ENCODE peak calls at places on chromosome 21, in four cellular contexts. D is T-helper 1 cell, E is 8988T, T is M059J. M is an unnamed sample.

GRCh38 chr21:36753556-36753955 is 54.6 kb downstream of the SIM2 start:
- DNase-seq in D (no peak), E (no peak), T (peak), M (peak)

GRCh38 chr21:46459356-46460112 is 843 bp downstream of the DIP2A start:
- DNase-seq in D (no peak), E (peak), T (peak), M (no peak)

GRCh38 chr21:36579898-36580297 is 100.0 kb upstream of the CLDN14 start:
- DNase-seq in D (no peak), E (no peak), T (no peak), M (no peak)

GRCh38 chr21:34962586-34963222 is 86.4 kb downstream of the RUNX1 start:
- DNase-seq in D (no peak), E (no peak), T (no peak), M (no peak)

GRCh38 chr21:33412832-33413519 is 9.8 kb downstream of the IFNGR2 start:
- DNase-seq in D (no peak), E (no peak), T (no peak), M (no peak)

GRCh38 chr21:37670883-37671282 is 245.4 kb downstream of the KCNJ6 start:
- DNase-seq in D (no peak), E (no peak), T (peak), M (no peak)

GRCh38 chr21:17727361-17727760 is 91.8 kb downstream of the C21orf91 start:
- DNase-seq in D (no peak), E (no peak), T (no peak), M (no peak)

GRCh38 chr21:39885119-39885848 is 18.0 kb downstream of the PCP4 start:
- DNase-seq in D (no peak), E (no peak), T (peak), M (no peak)

GRCh38 chr21:39441502-39442475 is 3.8 kb downstream of the LCA5L start:
- DNase-seq in D (no peak), E (no peak), T (peak), M (no peak)

GRCh38 chr21:39562791-39563770 is 49.7 kb upstream of the B3GALT5 start:
- DNase-seq in D (no peak), E (no peak), T (no peak), M (no peak)

GRCh38 chr21:29077651-29078090 is 4.2 kb upstream of the CCT8 start:
- DNase-seq in D (no peak), E (no peak), T (no peak), M (no peak)

GRCh38 chr21:17554619-17555472 is 42.0 kb downstream of the CXADR start:
- DNase-seq in D (no peak), E (peak), T (peak), M (no peak)

GRCh38 chr21:28429161-28429560 is 563.5 kb downstream of the LTN1 start:
- DNase-seq in D (no peak), E (no peak), T (no peak), M (no peak)

GRCh38 chr21:44657635-44658183 is at the start of gene KRTAP12-3:
- DNase-seq in D (peak), E (no peak), T (peak), M (no peak)

GRCh38 chr21:35207322-35207721 is 158.2 kb upstream of the RUNX1 start:
- DNase-seq in D (no peak), E (no peak), T (no peak), M (no peak)

GRCh38 chr21:15908187-15908586 is 178.4 kb downstream of the USP25 start:
- DNase-seq in D (no peak), E (no peak), T (peak), M (no peak)

GRCh38 chr21:14259669-14260458 is 43.9 kb downstream of the RBM11 start:
- DNase-seq in D (no peak), E (no peak), T (peak), M (no peak)

GRCh38 chr21:45385549-45386050 is 19.4 kb upstream of the COL18A1 start:
- DNase-seq in D (no peak), E (no peak), T (no peak), M (no peak)

GRCh38 chr21:37430184-37430821 is 63.7 kb downstream of the DYRK1A start:
- DNase-seq in D (no peak), E (no peak), T (peak), M (no peak)

GRCh38 chr21:45129231-45129923 is 55.0 kb downstream of the ADARB1 start:
- DNase-seq in D (no peak), E (no peak), T (peak), M (peak)

GRCh38 chr21:35319684-35320083 is 270.6 kb upstream of the RUNX1 start:
- DNase-seq in D (no peak), E (no peak), T (peak), M (no peak)

GRCh38 chr21:45469273-45470086 is 64.5 kb downstream of the COL18A1 start:
- DNase-seq in D (no peak), E (no peak), T (no peak), M (no peak)

GRCh38 chr21:38903578-38904193 is 98.0 kb downstream of the ETS2 start:
- DNase-seq in D (no peak), E (no peak), T (no peak), M (no peak)

GRCh38 chr21:46154955-46155513 is 345 bp downstream of the FTCD start:
- DNase-seq in D (no peak), E (peak), T (no peak), M (no peak)

GRCh38 chr21:45157932-45158331 is 83.6 kb downstream of the ADARB1 start:
- DNase-seq in D (no peak), E (no peak), T (no peak), M (no peak)

GRCh38 chr21:31358148-31358547 is 14.1 kb upstream of the TIAM1 start:
- DNase-seq in D (no peak), E (no peak), T (no peak), M (no peak)

GRCh38 chr21:33985117-33986050 is 69.8 kb upstream of the ATP5PO start:
- DNase-seq in D (no peak), E (no peak), T (no peak), M (no peak)

M was measured in HS-27A.